ENCODE peak calls at places on chromosomes 16 and 17, in ten cellular contexts. One of them, this sample, is unnamed.

GRCh38 chr17:19762515-19762961 is 14.4 kb upstream of the ALDH3A1 start:
- DNase-seq in breast epithelium: peak; percentile 50
- DNase-seq in A549: peak; percentile 97
- DNase-seq in stomach: peak; percentile 72
- DNase-seq in prostate gland: peak; percentile 38
- DNase-seq in vagina: peak; percentile 84
- DNase-seq in heart left ventricle: peak; percentile 80
- DNase-seq in sigmoid colon: peak; percentile 81
- DNase-seq in IMR-90: peak; percentile 59
- DNase-seq in HCT116: no peak
- DNase-seq in this sample: peak; percentile 60

GRCh38 chr17:18236494-18236893 is 11.1 kb downstream of the LLGL1 start:
- DNase-seq in HCT116: no peak
- DNase-seq in heart left ventricle: no peak
- DNase-seq in sigmoid colon: no peak
- DNase-seq in prostate gland: no peak
- DNase-seq in breast epithelium: no peak
- DNase-seq in stomach: no peak
- DNase-seq in A549: no peak
- DNase-seq in vagina: no peak
- DNase-seq in IMR-90: no peak
- DNase-seq in this sample: no peak

GRCh38 chr17:77425791-77426641 is 285.2 kb downstream of the SEC14L1 start:
- DNase-seq in IMR-90: peak; percentile 87
- DNase-seq in breast epithelium: peak; percentile 80
- DNase-seq in A549: peak; percentile 97
- DNase-seq in sigmoid colon: peak; percentile 98
- DNase-seq in HCT116: no peak
- DNase-seq in heart left ventricle: peak; percentile 36
- DNase-seq in vagina: no peak
- DNase-seq in prostate gland: peak; percentile 55
- DNase-seq in stomach: no peak
- DNase-seq in this sample: peak; percentile 76

GRCh38 chr17:16286009-16286946 is 67.0 kb downstream of the CENPV start:
- DNase-seq in HCT116: peak; percentile 95
- DNase-seq in breast epithelium: peak; percentile 75
- DNase-seq in sigmoid colon: peak; percentile 93
- DNase-seq in A549: peak; percentile 99
- DNase-seq in heart left ventricle: peak; percentile 81
- DNase-seq in vagina: peak; percentile 97
- DNase-seq in IMR-90: peak; percentile 98
- DNase-seq in stomach: peak; percentile 86
- DNase-seq in prostate gland: peak; percentile 28
- DNase-seq in this sample: peak; percentile 92

GRCh38 chr17:6305613-6306360 is 129.1 kb downstream of the AIPL1 start:
- DNase-seq in HCT116: no peak
- DNase-seq in stomach: no peak
- DNase-seq in breast epithelium: no peak
- DNase-seq in IMR-90: no peak
- DNase-seq in sigmoid colon: no peak
- DNase-seq in A549: no peak
- DNase-seq in vagina: no peak
- DNase-seq in heart left ventricle: no peak
- DNase-seq in prostate gland: no peak
- DNase-seq in this sample: no peak

GRCh38 chr17:77354721-77355455 is 214.1 kb downstream of the SEC14L1 start:
- DNase-seq in prostate gland: no peak
- DNase-seq in breast epithelium: no peak
- DNase-seq in heart left ventricle: peak; percentile 82
- DNase-seq in A549: peak; percentile 66
- DNase-seq in stomach: peak; percentile 51
- DNase-seq in vagina: peak; percentile 99
- DNase-seq in IMR-90: peak; percentile 98
- DNase-seq in HCT116: no peak
- DNase-seq in sigmoid colon: peak; percentile 95
- DNase-seq in this sample: peak; percentile 72

GRCh38 chr16:50260206-50261159 is 5.9 kb upstream of the ADCY7 start:
- DNase-seq in breast epithelium: no peak
- DNase-seq in stomach: no peak
- DNase-seq in vagina: no peak
- DNase-seq in sigmoid colon: peak; percentile 54
- DNase-seq in HCT116: no peak
- DNase-seq in A549: no peak
- DNase-seq in heart left ventricle: no peak
- DNase-seq in IMR-90: no peak
- DNase-seq in prostate gland: no peak
- DNase-seq in this sample: no peak

GRCh38 chr17:50356418-50356817 is 10.5 kb downstream of the XYLT2 start:
- DNase-seq in sigmoid colon: peak; percentile 64
- DNase-seq in IMR-90: no peak
- DNase-seq in A549: no peak
- DNase-seq in prostate gland: no peak
- DNase-seq in breast epithelium: no peak
- DNase-seq in HCT116: no peak
- DNase-seq in stomach: peak; percentile 22
- DNase-seq in heart left ventricle: no peak
- DNase-seq in vagina: no peak
- DNase-seq in this sample: no peak

GRCh38 chr17:78000351-78000750 is 41.8 kb downstream of the TNRC6C start:
- DNase-seq in A549: no peak
- DNase-seq in sigmoid colon: no peak
- DNase-seq in HCT116: no peak
- DNase-seq in heart left ventricle: no peak
- DNase-seq in vagina: no peak
- DNase-seq in prostate gland: no peak
- DNase-seq in breast epithelium: no peak
- DNase-seq in IMR-90: peak; percentile 60
- DNase-seq in stomach: no peak
- DNase-seq in this sample: no peak

GRCh38 chr17:18187816-18188761 is 4.5 kb downstream of the ALKBH5 start:
- DNase-seq in A549: no peak
- DNase-seq in breast epithelium: no peak
- DNase-seq in vagina: no peak
- DNase-seq in sigmoid colon: peak; percentile 76
- DNase-seq in prostate gland: no peak
- DNase-seq in heart left ventricle: peak; percentile 54
- DNase-seq in stomach: no peak
- DNase-seq in IMR-90: peak; percentile 23
- DNase-seq in HCT116: no peak
- DNase-seq in this sample: no peak

GRCh38 chr16:53071748-53072301 is 17.0 kb downstream of the CHD9 start:
- DNase-seq in HCT116: no peak
- DNase-seq in stomach: no peak
- DNase-seq in breast epithelium: no peak
- DNase-seq in IMR-90: no peak
- DNase-seq in A549: no peak
- DNase-seq in prostate gland: no peak
- DNase-seq in heart left ventricle: peak; percentile 91
- DNase-seq in sigmoid colon: peak; percentile 90
- DNase-seq in vagina: no peak
- DNase-seq in this sample: peak; percentile 51

GRCh38 chr16:1823821-1824220 is 2.8 kb downstream of the HAGH start:
- DNase-seq in A549: peak; percentile 60
- DNase-seq in vagina: no peak
- DNase-seq in prostate gland: no peak
- DNase-seq in breast epithelium: no peak
- DNase-seq in heart left ventricle: no peak
- DNase-seq in HCT116: no peak
- DNase-seq in sigmoid colon: no peak
- DNase-seq in IMR-90: peak; percentile 59
- DNase-seq in stomach: peak; percentile 55
- DNase-seq in this sample: no peak

GRCh38 chr17:81806461-81807209 is 2.7 kb downstream of the GCGR start:
- DNase-seq in heart left ventricle: no peak
- DNase-seq in sigmoid colon: no peak
- DNase-seq in HCT116: no peak
- DNase-seq in prostate gland: no peak
- DNase-seq in stomach: no peak
- DNase-seq in A549: no peak
- DNase-seq in IMR-90: no peak
- DNase-seq in breast epithelium: no peak
- DNase-seq in vagina: no peak
- DNase-seq in this sample: no peak

GRCh38 chr16:21208429-21208828 is 2.9 kb downstream of the ZP2 start:
- DNase-seq in stomach: no peak
- DNase-seq in vagina: no peak
- DNase-seq in IMR-90: no peak
- DNase-seq in sigmoid colon: no peak
- DNase-seq in breast epithelium: no peak
- DNase-seq in HCT116: no peak
- DNase-seq in heart left ventricle: no peak
- DNase-seq in A549: no peak
- DNase-seq in prostate gland: no peak
- DNase-seq in this sample: no peak
- H3K27ac ChIP-seq in stomach: no peak overlapping the region
- H3K27ac ChIP-seq in vagina: no peak overlapping the region
- H3K27ac ChIP-seq in IMR-90: no peak overlapping the region
- H3K27ac ChIP-seq in sigmoid colon: no peak overlapping the region
- H3K27ac ChIP-seq in breast epithelium: no peak overlapping the region
- H3K27ac ChIP-seq in HCT116: no peak overlapping the region
- H3K27ac ChIP-seq in heart left ventricle: no peak overlapping the region
- H3K27ac ChIP-seq in A549: no peak overlapping the region
- H3K27ac ChIP-seq in prostate gland: no peak overlapping the region
- H3K27ac ChIP-seq in this sample: no peak overlapping the region

GRCh38 chr17:15262291-15263205 is 2.6 kb downstream of the PMP22 start:
- DNase-seq in heart left ventricle: peak; percentile 95
- DNase-seq in sigmoid colon: peak; percentile 98
- DNase-seq in breast epithelium: peak; percentile 80
- DNase-seq in A549: peak; percentile 97
- DNase-seq in HCT116: peak; percentile 87
- DNase-seq in vagina: peak; percentile 95
- DNase-seq in IMR-90: peak; percentile 83
- DNase-seq in stomach: peak; percentile 63
- DNase-seq in prostate gland: peak; percentile 56
- DNase-seq in this sample: peak; percentile 85
- TF ChIP-seq POLR2A in heart left ventricle: peak; percentile 92
- TF ChIP-seq POLR2A in sigmoid colon: peak; percentile 93
- TF ChIP-seq POLR2A in breast epithelium: peak; percentile 63
- TF ChIP-seq POLR2A in A549: peak; percentile 73
- TF ChIP-seq POLR2A in HCT116: peak; percentile 84
- TF ChIP-seq POLR2A in vagina: no peak
- TF ChIP-seq POLR2A in IMR-90: peak; percentile 74
- TF ChIP-seq POLR2A in stomach: no peak
- TF ChIP-seq POLR2A in prostate gland: peak; percentile 20
- TF ChIP-seq POLR2A in this sample: peak; percentile 87

GRCh38 chr16:73711441-73712080 is 585.1 kb upstream of the PSMD7 start:
- DNase-seq in IMR-90: no peak
- DNase-seq in HCT116: no peak
- DNase-seq in vagina: no peak
- DNase-seq in stomach: no peak
- DNase-seq in sigmoid colon: no peak
- DNase-seq in prostate gland: no peak
- DNase-seq in A549: no peak
- DNase-seq in breast epithelium: no peak
- DNase-seq in heart left ventricle: no peak
- DNase-seq in this sample: no peak
- H3K27ac ChIP-seq in IMR-90: no peak overlapping the region
- H3K27ac ChIP-seq in HCT116: no peak overlapping the region
- H3K27ac ChIP-seq in vagina: no peak overlapping the region
- H3K27ac ChIP-seq in stomach: no peak overlapping the region
- H3K27ac ChIP-seq in sigmoid colon: no peak overlapping the region
- H3K27ac ChIP-seq in prostate gland: no peak overlapping the region
- H3K27ac ChIP-seq in A549: no peak overlapping the region
- H3K27ac ChIP-seq in breast epithelium: no peak overlapping the region
- H3K27ac ChIP-seq in heart left ventricle: no peak overlapping the region
- H3K27ac ChIP-seq in this sample: no peak overlapping the region

GRCh38 chr16:85158702-85159225 is 46.5 kb upstream of the CIBAR2 start:
- DNase-seq in vagina: no peak
- DNase-seq in A549: no peak
- DNase-seq in heart left ventricle: no peak
- DNase-seq in HCT116: no peak
- DNase-seq in breast epithelium: no peak
- DNase-seq in sigmoid colon: no peak
- DNase-seq in prostate gland: no peak
- DNase-seq in IMR-90: no peak
- DNase-seq in stomach: no peak
- DNase-seq in this sample: no peak

GRCh38 chr16:85157372-85157771 is 45.1 kb upstream of the CIBAR2 start:
- DNase-seq in vagina: no peak
- DNase-seq in sigmoid colon: no peak
- DNase-seq in stomach: no peak
- DNase-seq in IMR-90: no peak
- DNase-seq in HCT116: no peak
- DNase-seq in heart left ventricle: no peak
- DNase-seq in prostate gland: no peak
- DNase-seq in breast epithelium: no peak
- DNase-seq in A549: no peak
- DNase-seq in this sample: no peak

GRCh38 chr16:85156869-85157268 is 44.6 kb upstream of the CIBAR2 start:
- DNase-seq in vagina: no peak
- DNase-seq in A549: no peak
- DNase-seq in stomach: no peak
- DNase-seq in heart left ventricle: no peak
- DNase-seq in prostate gland: no peak
- DNase-seq in HCT116: no peak
- DNase-seq in sigmoid colon: no peak
- DNase-seq in breast epithelium: no peak
- DNase-seq in IMR-90: no peak
- DNase-seq in this sample: no peak

GRCh38 chr16:85159226-85159980 is 47.1 kb upstream of the CIBAR2 start:
- DNase-seq in prostate gland: no peak
- DNase-seq in stomach: no peak
- DNase-seq in vagina: no peak
- DNase-seq in heart left ventricle: peak; percentile 21
- DNase-seq in sigmoid colon: no peak
- DNase-seq in breast epithelium: no peak
- DNase-seq in IMR-90: no peak
- DNase-seq in A549: no peak
- DNase-seq in HCT116: no peak
- DNase-seq in this sample: no peak

DNA sequence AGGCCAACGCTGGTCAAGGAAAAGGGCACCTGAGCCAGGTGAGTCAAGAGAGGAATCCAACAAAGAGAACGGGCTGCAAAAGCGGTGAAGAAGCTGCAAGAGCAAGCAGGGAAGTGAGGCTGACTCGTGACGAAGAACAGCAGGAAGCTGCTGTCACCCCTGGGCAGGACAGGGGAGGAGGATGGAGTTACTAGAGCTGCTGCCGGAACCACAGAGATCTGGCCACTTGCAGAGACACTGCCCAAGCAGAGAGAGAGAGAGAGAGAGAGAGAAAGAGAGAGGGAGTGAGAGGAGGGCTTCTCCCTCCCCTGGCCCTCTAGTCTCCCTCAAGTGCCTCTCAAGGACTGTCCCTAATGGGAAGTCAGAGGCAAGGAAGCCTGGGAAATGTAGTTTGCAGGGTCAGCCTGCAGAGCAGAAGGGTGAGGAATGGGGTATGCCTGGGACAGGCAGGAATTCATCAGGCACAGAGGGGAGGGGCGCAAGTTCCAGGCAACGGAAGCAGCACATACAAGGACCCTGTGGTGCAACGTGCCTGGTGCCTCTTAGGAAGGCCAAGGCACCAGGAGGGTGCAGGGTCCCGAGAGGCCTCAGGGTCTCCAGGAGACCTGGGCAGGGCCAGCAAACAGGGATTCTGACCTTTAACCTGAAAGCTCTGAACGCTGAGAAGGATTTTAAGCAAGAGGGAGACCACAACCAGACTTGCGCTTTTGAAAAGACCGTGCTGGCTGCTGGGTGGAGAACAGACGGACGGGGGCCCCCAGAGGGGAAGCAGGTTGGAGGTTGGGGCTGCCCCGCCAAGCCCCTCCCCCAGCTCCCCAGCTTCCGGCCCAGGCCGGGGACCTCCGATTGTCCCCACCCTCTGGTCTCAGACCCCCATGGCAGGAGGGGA is 45.8 kb upstream of the CIBAR2 start:
- DNase-seq in HCT116: no peak
- DNase-seq in heart left ventricle: peak; percentile 50
- DNase-seq in vagina: no peak
- DNase-seq in A549: no peak
- DNase-seq in prostate gland: no peak
- DNase-seq in breast epithelium: no peak
- DNase-seq in stomach: no peak
- DNase-seq in sigmoid colon: no peak
- DNase-seq in IMR-90: no peak
- DNase-seq in this sample: no peak
- TF ChIP-seq POLR2A in HCT116: no peak
- TF ChIP-seq POLR2A in heart left ventricle: no peak
- TF ChIP-seq POLR2A in vagina: no peak
- TF ChIP-seq POLR2A in A549: no peak
- TF ChIP-seq POLR2A in prostate gland: no peak
- TF ChIP-seq POLR2A in breast epithelium: no peak
- TF ChIP-seq POLR2A in stomach: no peak
- TF ChIP-seq POLR2A in sigmoid colon: no peak
- TF ChIP-seq POLR2A in IMR-90: no peak
- TF ChIP-seq POLR2A in this sample: no peak

This sample was measured in transverse colon.